ENCODE peak calls at places on chromosomes 12 and 14, in nine cellular contexts. Z, C, B, O, R, P, S, X and W are unnamed samples.

GRCh38 chr12:94458882-94459772 is 540 bp downstream of the CEP83 start:
- DNase-seq in Z (no peak), C (peak), B (no peak), O (no peak), R (peak), P (peak), S (no peak), X (no peak), W (no peak)

GRCh38 chr14:91893659-91894058 is 26.3 kb upstream of the TC2N start:
- DNase-seq in Z (no peak), C (no peak), B (no peak), O (no peak), R (no peak), P (no peak), S (no peak), X (no peak), W (no peak)

GRCh38 chr12:53113307-53113706 is 10.0 kb downstream of the SOAT2 start:
- DNase-seq in Z (no peak), C (no peak), B (peak), O (no peak), R (no peak), P (no peak), S (no peak), X (no peak), W (no peak)

GRCh38 chr12:2306686-2307249 is 254.0 kb downstream of the CACNA1C start:
- DNase-seq in Z (no peak), C (no peak), B (no peak), O (no peak), R (no peak), P (no peak), S (no peak), X (no peak), W (no peak)

GRCh38 chr14:35180179-35180578 is 57.8 kb downstream of the PRORP start:
- DNase-seq in Z (no peak), C (no peak), B (no peak), O (no peak), R (no peak), P (no peak), S (no peak), X (no peak), W (no peak)

GRCh38 chr12:6607751-6608591 is 792 bp upstream of the CHD4 start:
- DNase-seq in Z (peak), C (peak), B (no peak), O (peak), R (peak), P (peak), S (peak), X (no peak), W (peak)

GRCh38 chr12:44174053-44174452 is 338.2 kb downstream of the TMEM117 start:
- DNase-seq in Z (no peak), C (no peak), B (no peak), O (no peak), R (no peak), P (no peak), S (no peak), X (no peak), W (no peak)

GRCh38 chr14:23033801-23034497 is 751 bp downstream of the PSMB5 start:
- DNase-seq in Z (no peak), C (no peak), B (no peak), O (no peak), R (no peak), P (no peak), S (no peak), X (no peak), W (no peak)

DNA sequence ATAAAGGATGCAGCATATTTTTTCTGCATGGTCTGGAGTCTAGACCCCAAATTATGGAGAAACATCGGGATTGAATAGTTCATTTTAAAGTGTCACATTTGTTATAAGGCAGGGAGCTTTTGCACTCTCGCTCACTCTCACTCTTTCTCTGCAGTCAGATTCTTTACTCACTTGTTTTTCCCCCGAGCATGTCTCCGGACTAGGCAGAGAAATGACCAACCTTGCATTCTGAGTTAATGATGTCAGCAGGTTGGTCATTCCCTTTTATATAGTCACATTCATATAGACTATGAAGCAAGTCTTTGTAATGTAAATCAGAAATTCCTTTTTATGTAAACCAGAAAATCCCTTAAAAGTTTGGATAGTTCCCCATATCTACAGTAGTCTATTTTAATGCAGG is 4.1 kb downstream of the C12orf75 start:
- DNase-seq in Z (no peak), C (no peak), B (no peak), O (no peak), R (no peak), P (no peak), S (no peak), X (no peak), W (no peak)
- H3K4me3 ChIP-seq in Z (no peak), C (peak), B (no peak), O (peak), R (no peak), P (no peak), S (no peak), X (no peak), W (no peak)

GRCh38 chr14:75001261-75001660 is 1.5 kb upstream of the EIF2B2 start:
- DNase-seq in Z (no peak), C (no peak), B (no peak), O (no peak), R (no peak), P (no peak), S (no peak), X (no peak), W (no peak)

GRCh38 chr14:75001899-75002298 is 822 bp upstream of the EIF2B2 start:
- DNase-seq in Z (no peak), C (no peak), B (no peak), O (no peak), R (no peak), P (no peak), S (no peak), X (no peak), W (no peak)

GRCh38 chr14:75005357-75005756 is 2.6 kb downstream of the EIF2B2 start:
- DNase-seq in Z (no peak), C (no peak), B (no peak), O (no peak), R (no peak), P (no peak), S (no peak), X (no peak), W (no peak)

GRCh38 chr14:75002392-75003249 is at the start of gene EIF2B2:
- DNase-seq in Z (peak), C (peak), B (peak), O (peak), R (peak), P (peak), S (peak), X (peak), W (peak)

GRCh38 chr14:75003250-75004027 is 718 bp downstream of the EIF2B2 start:
- DNase-seq in Z (no peak), C (no peak), B (peak), O (no peak), R (no peak), P (no peak), S (peak), X (no peak), W (no peak)
- TF ChIP-seq POLR2A in Z (no peak), C (no peak), B (no peak), O (no peak), R (no peak), P (no peak), S (no peak), X (no peak), W (no peak)

DNA sequence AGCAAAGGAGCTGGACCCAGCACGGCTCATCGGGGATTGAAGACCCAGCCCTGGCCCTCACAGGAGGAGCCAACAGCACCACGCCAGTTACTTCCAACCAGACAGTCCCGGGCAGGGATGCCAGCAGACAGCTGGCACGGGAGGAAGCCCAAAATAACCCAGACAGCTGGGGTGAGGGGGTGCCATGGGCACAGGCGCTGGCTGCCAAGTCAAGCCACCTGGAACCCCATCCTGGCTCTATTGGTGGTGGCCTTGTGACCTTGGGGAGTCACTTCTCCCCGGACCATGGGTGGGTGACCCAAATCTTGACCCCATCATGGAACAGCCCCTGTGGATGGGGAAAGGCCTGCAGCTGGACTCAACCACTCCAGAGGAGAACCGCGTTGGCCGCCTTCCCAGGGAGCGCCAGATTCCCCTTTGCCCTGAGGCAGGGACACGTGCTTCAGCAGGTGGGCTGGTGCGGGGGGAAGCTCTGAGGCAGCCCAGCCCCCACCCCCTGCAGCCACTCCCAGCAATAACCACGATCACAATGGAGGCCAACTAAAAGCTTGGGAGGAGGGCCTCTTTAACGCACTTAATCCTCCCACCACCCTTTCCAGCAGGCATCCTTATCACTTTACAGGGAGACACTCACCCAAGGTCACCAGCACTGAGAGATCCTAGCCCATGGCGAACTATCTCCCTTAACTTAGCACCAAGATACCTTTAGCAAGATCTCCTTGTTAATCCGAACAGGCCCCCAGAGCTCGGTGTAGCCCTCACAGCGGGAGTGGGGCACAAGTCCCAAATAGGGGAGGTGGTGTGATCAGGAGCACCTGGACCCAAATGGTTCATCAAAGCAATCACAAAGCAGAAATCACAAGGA is 4.7 kb upstream of the RHOF start:
- DNase-seq in Z (peak), C (peak), B (peak), O (no peak), R (peak), P (no peak), S (peak), X (peak), W (peak)
- H3K4me3 ChIP-seq in Z (peak), C (peak), B (peak), O (no peak), R (no peak), P (peak), S (peak), X (peak), W (no peak)

DNA sequence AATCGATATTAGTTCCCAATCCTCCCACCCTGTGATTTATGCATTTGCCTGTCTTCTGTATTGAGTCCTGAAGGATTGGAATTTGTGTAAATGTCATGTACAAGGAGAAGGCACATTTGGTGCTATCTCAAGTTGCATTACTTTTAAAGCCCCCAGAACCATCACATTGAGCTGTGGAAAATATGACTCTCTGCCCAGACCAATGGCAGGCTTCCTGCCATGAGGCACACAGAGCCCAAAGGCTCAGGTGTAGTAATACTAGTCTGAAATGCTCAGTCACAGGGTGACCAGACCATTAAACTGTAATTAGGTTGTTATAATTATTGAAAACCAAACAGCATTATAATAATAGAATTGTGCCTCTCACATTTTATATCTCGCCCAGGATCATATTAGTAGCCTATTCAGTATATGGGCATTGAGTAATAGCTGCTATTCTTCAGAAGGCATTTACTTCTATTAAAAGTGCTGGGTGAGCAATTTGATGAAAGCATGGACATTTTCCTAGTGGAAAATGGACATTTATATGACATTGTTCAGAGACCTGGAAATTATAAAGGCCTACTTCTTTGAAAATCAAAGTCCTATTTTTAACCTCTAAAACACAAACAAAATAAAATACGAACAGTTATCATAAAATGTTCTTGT is 14.1 kb downstream of the EMP1 start:
- DNase-seq in Z (no peak), C (no peak), B (no peak), O (no peak), R (no peak), P (no peak), S (no peak), X (no peak), W (no peak)
- TF ChIP-seq POLR2A in Z (no peak), C (no peak), B (no peak), O (no peak), R (no peak), P (no peak), S (no peak), X (no peak), W (no peak)

GRCh38 chr14:99245541-99246511 is 26.2 kb downstream of the BCL11B start:
- DNase-seq in Z (no peak), C (no peak), B (peak), O (no peak), R (no peak), P (no peak), S (no peak), X (no peak), W (no peak)
- H3K4me3 ChIP-seq in Z (peak), C (no peak), B (peak), O (no peak), R (no peak), P (no peak), S (peak), X (no peak), W (no peak)